ENCODE peak calls at places on chromosomes 2 and 18, in six cellular contexts. N, B, V, M, A and E are unnamed samples.
A peak's percentile ranks its signal among the peaks of the same experiment; 100 is the strongest.

GRCh38 chr2:12501469-12502147 is 215.1 kb upstream of the TRIB2 start:
- DNase-seq in N (peak; percentile 7), B (no peak), V (no peak), M (no peak), A (peak; percentile 34), E (no peak)

GRCh38 chr2:10382313-10383061 is 65.6 kb downstream of the ODC1 start:
- DNase-seq in N (peak; percentile 70), B (no peak), V (no peak), M (no peak), A (peak; percentile 65), E (no peak)

GRCh38 chr2:203579730-203580129 is 44.6 kb upstream of the RAPH1 start:
- DNase-seq in N (no peak), B (no peak), V (no peak), M (no peak), A (no peak), E (no peak)

GRCh38 chr2:239753537-239753936 is 271.6 kb downstream of the NDUFA10 start:
- DNase-seq in N (no peak), B (no peak), V (no peak), M (no peak), A (no peak), E (no peak)

GRCh38 chr18:56323673-56324072 is 314.7 kb downstream of the TXNL1 start:
- DNase-seq in N (no peak), B (no peak), V (no peak), M (no peak), A (no peak), E (no peak)

GRCh38 chr18:49768051-49768391 is 45.3 kb downstream of the ACAA2 start:
- DNase-seq in N (peak; percentile 77), B (peak; percentile 39), V (peak; percentile 61), M (peak; percentile 48), A (peak; percentile 70), E (peak; percentile 54)

GRCh38 chr18:78069784-78070664 is 820.4 kb downstream of the GALR1 start:
- DNase-seq in N (peak; percentile 3), B (no peak), V (no peak), M (no peak), A (peak; percentile 11), E (no peak)

GRCh38 chr18:13372405-13372995 is 153.9 kb downstream of the LDLRAD4 start:
- DNase-seq in N (no peak), B (no peak), V (no peak), M (no peak), A (no peak), E (no peak)

GRCh38 chr2:158580760-158581159 is 124.0 kb downstream of the PKP4 start:
- DNase-seq in N (peak; percentile 47), B (no peak), V (no peak), M (no peak), A (peak; percentile 8), E (no peak)

GRCh38 chr18:72544092-72544886 is at the start of gene CBLN2:
- DNase-seq in N (peak; percentile 17), B (no peak), V (peak; percentile 58), M (peak; percentile 72), A (peak; percentile 26), E (peak; percentile 50)

GRCh38 chr2:100676346-100676745 is 113.6 kb downstream of the PDCL3 start:
- DNase-seq in N (no peak), B (no peak), V (no peak), M (no peak), A (no peak), E (no peak)

GRCh38 chr2:61158356-61158944 is 3.5 kb upstream of the C2orf74 start:
- DNase-seq in N (no peak), B (no peak), V (no peak), M (no peak), A (no peak), E (no peak)

GRCh38 chr2:218026676-218027425 is 24.1 kb upstream of the TNS1 start:
- DNase-seq in N (no peak), B (no peak), V (no peak), M (no peak), A (no peak), E (no peak)

GRCh38 chr2:118842687-118843491 is 4.6 kb downstream of the EN1 start:
- DNase-seq in N (no peak), B (no peak), V (no peak), M (peak; percentile 61), A (no peak), E (no peak)

GRCh38 chr2:118843492-118844132 is 3.8 kb downstream of the EN1 start:
- DNase-seq in N (no peak), B (no peak), V (no peak), M (peak; percentile 14), A (no peak), E (no peak)

GRCh38 chr2:118845843-118846666 is 1.4 kb downstream of the EN1 start:
- DNase-seq in N (no peak), B (no peak), V (no peak), M (peak; percentile 24), A (no peak), E (no peak)

GRCh38 chr2:118845005-118845842 is 2.2 kb downstream of the EN1 start:
- DNase-seq in N (no peak), B (no peak), V (no peak), M (peak; percentile 37), A (no peak), E (no peak)

DNA sequence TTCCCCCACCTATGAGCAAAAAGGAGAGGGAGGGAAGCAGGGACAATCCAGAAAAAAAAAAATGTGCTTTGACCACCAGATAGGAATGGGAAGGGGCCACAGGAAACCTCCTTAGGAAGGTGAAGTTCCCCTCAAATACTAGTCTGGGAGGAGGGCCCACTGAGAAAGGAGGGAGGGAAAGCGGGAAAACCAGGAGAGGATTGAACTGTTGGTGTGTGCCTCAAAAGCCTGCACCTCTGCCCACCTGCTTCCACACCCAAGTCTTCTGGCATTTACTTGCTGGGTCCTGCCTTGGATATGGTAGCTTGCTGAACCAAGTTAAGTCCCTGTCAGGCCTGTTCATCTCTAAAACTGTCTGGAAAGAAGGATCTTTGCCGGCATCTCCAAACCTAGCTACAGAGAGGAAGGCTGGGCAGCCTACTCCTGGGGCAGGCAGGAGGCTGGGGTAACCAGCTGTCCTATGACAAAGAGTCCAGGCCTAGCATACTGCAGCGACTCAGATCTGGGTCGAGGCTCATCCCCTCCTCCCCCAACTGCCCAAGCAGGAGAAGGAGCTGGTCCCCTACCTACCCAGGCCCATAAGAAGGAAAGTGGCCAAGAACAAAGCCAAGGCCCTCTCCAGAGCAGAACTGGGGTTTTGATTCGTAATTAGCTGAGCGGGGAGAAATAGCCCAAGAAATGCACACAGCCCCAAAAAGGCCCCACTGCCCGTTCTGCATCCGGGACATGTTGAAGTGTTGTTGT is 3.0 kb downstream of the EN1 start:
- DNase-seq in N (no peak), B (no peak), V (no peak), M (no peak), A (no peak), E (no peak)
- H3K4me1 ChIP-seq in N (peaks cover 3% of the 10 kb centered on the region), B (no peaks in the 10 kb centered on the region), V (peaks cover 3% of the 10 kb centered on the region), M (peaks cover 3% of the 10 kb centered on the region), A (peaks cover 43% of the 10 kb centered on the region), E (peaks cover 13% of the 10 kb centered on the region)

GRCh38 chr2:3553946-3554345 is 4.2 kb downstream of the RNASEH1 start:
- DNase-seq in N (no peak), B (no peak), V (no peak), M (no peak), A (no peak), E (no peak)

GRCh38 chr2:3557588-3558204 is 437 bp downstream of the RNASEH1 start:
- DNase-seq in N (peak; percentile 10), B (no peak), V (no peak), M (no peak), A (no peak), E (no peak)

GRCh38 chr2:3563521-3563976 is 5.4 kb upstream of the RNASEH1 start:
- DNase-seq in N (no peak), B (no peak), V (no peak), M (no peak), A (no peak), E (no peak)

DNA sequence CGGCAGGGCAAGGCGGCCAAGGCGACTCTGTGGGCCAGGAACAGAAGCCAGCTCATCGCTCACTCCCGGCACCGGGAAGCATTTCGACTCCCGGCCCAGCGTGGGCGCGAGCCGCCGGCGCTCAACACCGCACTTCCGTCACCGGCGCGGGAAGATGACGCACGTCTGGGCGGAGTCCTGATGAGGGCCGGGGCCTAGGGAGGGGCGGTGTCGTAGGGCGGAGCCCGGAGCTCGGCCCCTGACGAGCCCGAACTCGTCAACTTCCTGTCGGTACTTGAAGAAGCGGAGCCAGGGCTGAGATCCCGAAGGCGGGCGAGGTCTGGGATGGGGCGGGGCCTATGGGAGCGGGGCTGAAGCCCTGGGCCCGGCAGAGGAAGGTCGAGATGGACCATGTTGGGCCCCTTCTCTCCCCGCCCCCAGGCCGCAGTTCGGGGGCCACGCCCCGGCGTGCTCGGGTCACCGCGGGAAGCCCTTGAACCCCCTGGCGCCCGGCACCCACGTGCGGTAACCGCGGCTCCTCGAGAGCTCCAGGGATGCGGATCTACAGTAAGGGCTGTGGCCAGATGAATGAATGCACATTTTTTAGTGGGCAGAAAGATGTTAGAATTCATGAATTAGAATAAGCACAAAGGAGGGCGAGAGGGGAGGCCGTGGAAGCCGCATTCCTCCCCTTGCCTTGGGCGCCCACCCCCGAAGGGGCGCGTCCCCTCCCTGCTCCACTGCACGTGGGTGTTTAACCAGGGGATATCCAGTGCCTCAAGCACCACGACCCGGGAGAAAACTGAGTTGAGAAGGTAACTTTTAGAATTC is at the start of gene RNASEH1:
- DNase-seq in N (peak; percentile 98), B (peak; percentile 84), V (peak; percentile 100), M (peak; percentile 99), A (peak; percentile 99), E (peak; percentile 98)
- H3K27ac ChIP-seq in N (peak within 1 kb of the TSS; percentile 97), B (peak within 1 kb of the TSS; percentile 97), V (peak within 1 kb of the TSS; percentile 94), M (peak within 1 kb of the TSS; percentile 95), A (peak within 1 kb of the TSS; percentile 97), E (no peak within 1 kb of the TSS)

GRCh38 chr2:42846932-42847595 is 54.7 kb upstream of the HAAO start:
- DNase-seq in N (no peak), B (no peak), V (no peak), M (no peak), A (no peak), E (no peak)
- H3K4me1 ChIP-seq in N (peaks cover 4% of the 10 kb centered on the region), B (no peaks in the 10 kb centered on the region), V (no peaks in the 10 kb centered on the region), M (peaks cover 3% of the 10 kb centered on the region), A (peaks cover 10% of the 10 kb centered on the region), E (no peaks in the 10 kb centered on the region)

GRCh38 chr2:108288534-108289106 is at the start of gene SULT1C2:
- DNase-seq in N (peak; percentile 72), B (no peak), V (peak; percentile 23), M (peak; percentile 31), A (no peak), E (peak; percentile 33)

GRCh38 chr2:108287169-108287568 is 1.5 kb upstream of the SULT1C2 start:
- DNase-seq in N (no peak), B (no peak), V (no peak), M (no peak), A (no peak), E (no peak)
- H3K27ac ChIP-seq in N (no peak overlapping the region), B (no peak overlapping the region), V (no peak overlapping the region), M (no peak overlapping the region), A (no peak overlapping the region), E (no peak overlapping the region)

GRCh38 chr2:235268535-235268934 is 225.3 kb upstream of the AGAP1 start:
- DNase-seq in N (no peak), B (no peak), V (peak; percentile 25), M (no peak), A (no peak), E (no peak)
- H3K4me1 ChIP-seq in N (no peaks in the 10 kb centered on the region), B (peaks cover 6% of the 10 kb centered on the region), V (peaks cover 50% of the 10 kb centered on the region), M (peaks cover 20% of the 10 kb centered on the region), A (peaks cover 13% of the 10 kb centered on the region), E (peaks cover 2% of the 10 kb centered on the region)